ENCODE peak calls at places on chromosomes 16 and 17, in six cellular contexts. G is mesenchymal stem cell, R is neuronal stem cell, Q is trophoblast cell, P is H1, X is IMR-90. O is an unnamed sample.

GRCh38 chr17:8851600-8851999 is 15.9 kb downstream of the PIK3R6 start:
- DNase-seq in Q (no peak), P (no peak), G (no peak), R (no peak), X (no peak), O (peak; percentile 20)

GRCh38 chr16:8590161-8590688 is at the start of gene TMEM114:
- DNase-seq in P (peak; percentile 65), R (no peak), X (no peak), Q (no peak), G (no peak), O (peak; percentile 54)

GRCh38 chr17:74631468-74632195 is 8.1 kb upstream of the CD300E start:
- DNase-seq in G (peak; percentile 72), R (no peak), P (no peak), X (no peak), Q (peak; percentile 29), O (no peak)

GRCh38 chr16:8099586-8099985 is 490.7 kb downstream of the TMEM114 start:
- DNase-seq in P (no peak), Q (no peak), G (no peak), X (no peak), R (no peak), O (no peak)

GRCh38 chr17:6178959-6179358 is 108.8 kb downstream of the WSCD1 start:
- DNase-seq in G (no peak), Q (no peak), X (no peak), P (no peak), R (no peak), O (no peak)

GRCh38 chr16:83713597-83713996 is 94.2 kb upstream of the HSBP1 start:
- DNase-seq in R (no peak), G (no peak), P (no peak), Q (no peak), X (no peak), O (no peak)

GRCh38 chr16:13307861-13308260 is 406.5 kb downstream of the SHISA9 start:
- DNase-seq in G (no peak), X (no peak), Q (no peak), R (no peak), P (no peak), O (no peak)

GRCh38 chr17:21134559-21134958 is 7.8 kb downstream of the DHRS7B start:
- DNase-seq in G (no peak), P (no peak), Q (no peak), R (no peak), X (no peak), O (no peak)

GRCh38 chr17:40086150-40087044 is 14.0 kb downstream of the NR1D1 start:
- DNase-seq in Q (peak; percentile 61), X (no peak), R (no peak), P (peak; percentile 94), G (peak; percentile 52), O (peak; percentile 82)

GRCh38 chr17:65121916-65122821 is 15.0 kb upstream of the RGS9 start:
- DNase-seq in P (no peak), X (no peak), G (no peak), Q (peak; percentile 2), R (no peak), O (no peak)

GRCh38 chr17:1150863-1151685 is 28.7 kb downstream of the ABR start:
- DNase-seq in G (no peak), X (no peak), Q (no peak), P (no peak), R (no peak), O (no peak)

GRCh38 chr16:17362191-17362590 is 108.6 kb downstream of the XYLT1 start:
- DNase-seq in X (no peak), Q (no peak), R (no peak), G (no peak), P (no peak), O (no peak)

GRCh38 chr17:17237026-17237799 is at the start of gene FLCN:
- DNase-seq in P (peak; percentile 90), R (peak; percentile 88), Q (peak; percentile 90), X (peak; percentile 85), G (peak; percentile 93), O (peak; percentile 83)

GRCh38 chr17:74866198-74866835 is 6.5 kb downstream of the FDXR start:
- DNase-seq in P (no peak), G (no peak), Q (no peak), X (no peak), R (no peak), O (no peak)

GRCh38 chr16:69796285-69797118 is 34.4 kb downstream of the WWP2 start:
- DNase-seq in X (peak; percentile 77), G (peak; percentile 66), Q (peak; percentile 85), R (peak; percentile 58), P (peak; percentile 60), O (peak; percentile 54)

GRCh38 chr16:54326266-54326662 is 39.7 kb upstream of the IRX3 start:
- DNase-seq in Q (no peak), P (no peak), X (no peak), G (peak; percentile 12), R (no peak), O (no peak)

GRCh38 chr16:26993988-26994387 is 72.7 kb upstream of the C16orf82 start:
- DNase-seq in P (no peak), X (peak; percentile 60), Q (no peak), G (peak; percentile 10), R (no peak), O (no peak)

GRCh38 chr16:53281859-53282258 is 152.4 kb upstream of the RBL2 start:
- DNase-seq in X (no peak), G (no peak), Q (no peak), P (no peak), R (no peak), O (no peak)

GRCh38 chr16:57115148-57115503 is 22.7 kb downstream of the CPNE2 start:
- DNase-seq in P (no peak), Q (no peak), X (peak; percentile 26), R (no peak), G (no peak), O (no peak)

GRCh38 chr16:72124761-72125634 is 31.4 kb downstream of the DHX38 start:
- DNase-seq in Q (peak; percentile 76), P (peak; percentile 84), R (peak; percentile 71), X (peak; percentile 69), G (peak; percentile 72), O (peak; percentile 89)

GRCh38 chr16:72123426-72123825 is 29.8 kb downstream of the DHX38 start:
- DNase-seq in X (no peak), P (peak; percentile 20), G (no peak), Q (no peak), R (no peak), O (no peak)

GRCh38 chr16:72122308-72122707 is 28.7 kb downstream of the DHX38 start:
- DNase-seq in Q (no peak), R (no peak), G (no peak), X (no peak), P (no peak), O (no peak)

GRCh38 chr16:72124148-72124547 is 30.5 kb downstream of the DHX38 start:
- DNase-seq in R (no peak), P (peak; percentile 13), X (no peak), Q (no peak), G (no peak), O (no peak)

DNA sequence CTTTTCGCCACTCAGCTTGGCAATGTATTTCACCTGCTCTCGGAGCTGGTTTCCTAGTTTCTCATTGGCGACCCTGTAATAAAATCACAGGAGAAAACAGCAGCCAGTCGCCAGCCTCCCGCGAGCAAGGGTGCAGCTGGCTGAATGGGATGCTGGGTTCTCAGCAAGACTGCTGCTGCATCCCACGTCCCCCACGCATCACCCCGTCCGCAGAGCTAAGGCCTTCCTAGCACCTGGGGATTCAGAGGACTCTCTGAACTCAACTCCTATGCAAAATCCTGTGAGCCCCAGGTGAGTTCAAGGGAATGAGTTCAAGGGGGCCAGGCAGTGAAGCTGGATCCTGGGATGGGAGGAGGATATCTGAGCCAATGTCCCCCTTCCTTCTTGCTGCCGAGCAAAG is 29.3 kb downstream of the DHX38 start:
- DNase-seq in X (no peak), R (no peak), G (no peak), P (no peak), Q (no peak), O (no peak)
- H3K14ac ChIP-seq in X (no peak overlapping the region), R (no peak overlapping the region), G (no peak overlapping the region), P (no peak overlapping the region), Q (no peak overlapping the region), O (no peak overlapping the region)

GRCh38 chr17:80087346-80088265 is 13.8 kb upstream of the GAA start:
- DNase-seq in G (no peak), X (no peak), Q (no peak), R (no peak), P (no peak), O (no peak)
- H3K14ac ChIP-seq in G (no peak overlapping the region), X (no peak overlapping the region), Q (no peak overlapping the region), R (no peak overlapping the region), P (no peak overlapping the region), O (no peak overlapping the region)

DNA sequence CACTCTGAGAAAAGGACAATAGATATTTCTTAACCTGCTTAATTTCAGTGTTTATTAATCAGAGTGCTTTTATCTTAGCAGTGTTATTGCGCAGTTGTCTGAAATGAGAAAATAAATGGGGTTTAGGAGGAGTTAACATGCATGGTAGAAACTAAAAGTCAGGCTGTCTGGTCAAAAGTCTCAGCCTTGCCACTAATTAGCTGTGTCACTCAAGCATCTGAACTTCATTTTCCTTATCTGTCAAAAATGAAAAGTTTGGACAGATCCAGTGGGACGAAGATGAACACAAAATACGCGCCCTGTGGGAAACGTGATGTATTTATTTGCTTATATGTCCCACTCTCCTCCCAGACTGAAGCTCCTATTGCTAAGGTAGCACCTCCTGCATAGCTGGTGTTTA is 6.3 kb upstream of the MEIOB start:
- DNase-seq in G (no peak), R (no peak), P (no peak), Q (no peak), X (no peak), O (no peak)
- H3K14ac ChIP-seq in G (no peak overlapping the region), R (no peak overlapping the region), P (no peak overlapping the region), Q (no peak overlapping the region), X (no peak overlapping the region), O (no peak overlapping the region)

GRCh38 chr17:79788989-79789942 is 7.6 kb downstream of the CBX8 start:
- DNase-seq in P (peak; percentile 83), G (no peak), R (no peak), X (no peak), Q (no peak), O (peak; percentile 93)
- H3K14ac ChIP-seq in P (no peak overlapping the region), G (no peak overlapping the region), R (peak overlapping the region; percentile 95), X (no peak overlapping the region), Q (no peak overlapping the region), O (peak overlapping the region; percentile 61)